ENCODE peak calls at places on chromosomes 2 and 18, in five cellular contexts. One of them, this sample, is unnamed.
A peak's percentile ranks its signal among the peaks of the same experiment; 100 is the strongest.

GRCh38 chr2:144412727-144413126 is 107.2 kb downstream of the ZEB2 start:
- DNase-seq in cortex of kidney: no peak
- DNase-seq in endodermal cell: no peak
- DNase-seq in GM12891: no peak
- DNase-seq in uterus: no peak
- DNase-seq in this sample: no peak

GRCh38 chr2:107804608-107805498 is 21.8 kb upstream of the RGPD4 start:
- DNase-seq in GM12891: no peak
- DNase-seq in endodermal cell: no peak
- DNase-seq in cortex of kidney: no peak
- DNase-seq in uterus: no peak
- DNase-seq in this sample: no peak

GRCh38 chr2:172261292-172261691 is 158.6 kb upstream of the DLX2 start:
- DNase-seq in cortex of kidney: no peak
- DNase-seq in endodermal cell: no peak
- DNase-seq in uterus: no peak
- DNase-seq in GM12891: no peak
- DNase-seq in this sample: no peak

GRCh38 chr18:79526468-79527460 is 131.0 kb downstream of the NFATC1 start:
- DNase-seq in endodermal cell: no peak
- DNase-seq in cortex of kidney: no peak
- DNase-seq in GM12891: no peak
- DNase-seq in uterus: no peak
- DNase-seq in this sample: no peak

GRCh38 chr18:56709463-56709862 is 58.3 kb downstream of the WDR7 start:
- DNase-seq in uterus: no peak
- DNase-seq in cortex of kidney: no peak
- DNase-seq in GM12891: peak; percentile 9
- DNase-seq in endodermal cell: peak; percentile 50
- DNase-seq in this sample: no peak

GRCh38 chr2:150607471-150607870 is 120.0 kb upstream of the RND3 start:
- DNase-seq in GM12891: no peak
- DNase-seq in cortex of kidney: no peak
- DNase-seq in uterus: no peak
- DNase-seq in endodermal cell: no peak
- DNase-seq in this sample: no peak

GRCh38 chr2:101831351-101831865 is 133.9 kb downstream of the MAP4K4 start:
- DNase-seq in uterus: peak; percentile 79
- DNase-seq in endodermal cell: peak; percentile 91
- DNase-seq in GM12891: peak; percentile 13
- DNase-seq in cortex of kidney: no peak
- DNase-seq in this sample: peak; percentile 37

GRCh38 chr18:41906528-41907256 is 48.3 kb upstream of the PIK3C3 start:
- DNase-seq in uterus: no peak
- DNase-seq in endodermal cell: no peak
- DNase-seq in cortex of kidney: no peak
- DNase-seq in GM12891: peak; percentile 32
- DNase-seq in this sample: no peak

GRCh38 chr2:209868595-209868994 is 97.0 kb downstream of the UNC80 start:
- DNase-seq in uterus: no peak
- DNase-seq in cortex of kidney: no peak
- DNase-seq in GM12891: no peak
- DNase-seq in endodermal cell: no peak
- DNase-seq in this sample: no peak